ENCODE peak calls at places on chromosomes 16 and 17, in eight cellular contexts. G, I, O, D, C, Z, J and V are unnamed samples.

GRCh38 chr17:19978206-19978802 is 676 bp upstream of the AKAP10 start:
- DNase-seq in O (no peak), G (peak), D (no peak), Z (no peak), C (no peak), I (no peak), J (no peak), V (no peak)

GRCh38 chr17:49053171-49053829 is 56.1 kb downstream of the IGF2BP1 start:
- DNase-seq in G (no peak), Z (no peak), O (no peak), J (no peak), C (no peak), D (no peak), I (no peak), V (no peak)

GRCh38 chr17:14950216-14950615 is 314.9 kb downstream of the PMP22 start:
- DNase-seq in O (no peak), D (no peak), C (no peak), I (no peak), G (no peak), Z (no peak), J (no peak), V (no peak)

GRCh38 chr16:84604477-84605013 is 13.3 kb downstream of the COTL1 start:
- DNase-seq in J (no peak), D (no peak), O (no peak), G (no peak), C (no peak), Z (no peak), I (no peak), V (no peak)

GRCh38 chr17:47295874-47296255 is 27.9 kb upstream of the EFCAB13 start:
- DNase-seq in J (no peak), I (no peak), D (no peak), C (no peak), O (no peak), Z (no peak), G (no peak), V (no peak)

GRCh38 chr17:49734666-49735490 is 27.1 kb upstream of the SLC35B1 start:
- DNase-seq in G (no peak), I (no peak), O (no peak), Z (no peak), D (no peak), J (no peak), C (no peak), V (no peak)

GRCh38 chr17:75892556-75893224 is 4.1 kb downstream of the TRIM65 start:
- DNase-seq in G (no peak), D (no peak), I (no peak), C (no peak), O (no peak), Z (no peak), J (no peak), V (no peak)

GRCh38 chr17:40541873-40542561 is 23.3 kb downstream of the CCR7 start:
- DNase-seq in D (no peak), J (peak), I (no peak), O (no peak), G (no peak), Z (no peak), C (no peak), V (no peak)

GRCh38 chr16:27800817-27801216 is 250.9 kb downstream of the KATNIP start:
- DNase-seq in C (no peak), G (no peak), Z (no peak), I (no peak), D (no peak), O (no peak), J (no peak), V (no peak)

GRCh38 chr16:592518-593306 is 2.8 kb downstream of the RAB40C start:
- DNase-seq in O (no peak), D (peak), I (no peak), G (peak), J (peak), Z (no peak), C (peak), V (no peak)

GRCh38 chr16:67268136-67268579 is 11.2 kb upstream of the PLEKHG4 start:
- DNase-seq in C (no peak), Z (no peak), O (no peak), G (no peak), J (no peak), D (no peak), I (peak), V (peak)

GRCh38 chr17:2227025-2227699 is 76.4 kb downstream of the SMG6 start:
- DNase-seq in J (no peak), O (no peak), C (no peak), I (no peak), G (no peak), Z (no peak), D (no peak), V (no peak)

GRCh38 chr17:76797441-76797840 is 59.5 kb downstream of the MFSD11 start:
- DNase-seq in I (no peak), J (no peak), D (no peak), Z (no peak), C (no peak), G (no peak), O (no peak), V (no peak)

GRCh38 chr17:73589096-73589980 is 54.9 kb downstream of the SDK2 start:
- DNase-seq in J (no peak), I (no peak), D (no peak), O (peak), C (peak), Z (no peak), G (no peak), V (no peak)

GRCh38 chr17:77836557-77837041 is 121.9 kb upstream of the TNRC6C start:
- DNase-seq in D (no peak), C (peak), Z (no peak), G (peak), I (no peak), J (no peak), O (no peak), V (no peak)

GRCh38 chr17:2710804-2711607 is 558 bp downstream of the CLUH start:
- DNase-seq in O (peak), J (peak), D (no peak), G (no peak), C (no peak), I (no peak), Z (no peak), V (no peak)

GRCh38 chr17:32240745-32241144 is 24.9 kb upstream of the RHBDL3 start:
- DNase-seq in O (no peak), I (no peak), D (no peak), Z (no peak), C (no peak), J (no peak), G (no peak), V (peak)

GRCh38 chr17:80882323-80882722 is 109.3 kb upstream of the CHMP6 start:
- DNase-seq in G (no peak), I (no peak), D (no peak), C (no peak), J (no peak), O (no peak), Z (no peak), V (no peak)

GRCh38 chr16:16877061-16877460 is 498.1 kb downstream of the NPIPA7 start:
- DNase-seq in Z (no peak), O (no peak), C (no peak), G (no peak), D (no peak), I (no peak), J (no peak), V (no peak)

GRCh38 chr16:14489460-14489859 is 140.6 kb downstream of the PARN start:
- DNase-seq in G (no peak), J (no peak), C (peak), D (no peak), O (no peak), Z (peak), I (no peak), V (no peak)

GRCh38 chr17:31754239-31754945 is 104.7 kb downstream of the COPRS start:
- DNase-seq in I (peak), C (no peak), G (no peak), Z (no peak), J (no peak), D (no peak), O (no peak), V (peak)

GRCh38 chr17:18356624-18357023 is 6.7 kb downstream of the SHMT1 start:
- DNase-seq in G (no peak), J (no peak), Z (no peak), C (no peak), D (no peak), O (no peak), I (no peak), V (peak)

GRCh38 chr16:58002936-58003335 is 1.7 kb downstream of the USB1 start:
- DNase-seq in I (no peak), J (peak), O (no peak), Z (no peak), G (no peak), C (no peak), D (no peak), V (no peak)

GRCh38 chr16:56262148-56262878 is 71.0 kb downstream of the GNAO1 start:
- DNase-seq in C (no peak), I (no peak), D (no peak), Z (no peak), O (no peak), J (no peak), G (no peak), V (no peak)

GRCh38 chr17:50865060-50865867 is 890 bp downstream of the TOB1 start:
- DNase-seq in G (peak), Z (no peak), J (peak), C (peak), D (peak), O (peak), I (no peak), V (no peak)

GRCh38 chr17:51124641-51125503 is 4.2 kb upstream of the SPAG9 start:
- DNase-seq in Z (no peak), J (no peak), G (no peak), I (no peak), O (no peak), C (no peak), D (no peak), V (no peak)